ENCODE peak calls at places on chromosome X, in seven cellular contexts. U, K, Z, L, G, N and X are unnamed samples.

GRCh38 chrX:116198810-116199209 is 28.3 kb downstream of the AGTR2 start:
- DNase-seq in U (no peak), K (no peak), Z (no peak), L (no peak), G (no peak), N (no peak), X (no peak)

GRCh38 chrX:74383611-74384010 is 37.7 kb upstream of the SLC16A2 start:
- DNase-seq in U (no peak), K (no peak), Z (peak; percentile 29), L (peak; percentile 48), G (peak; percentile 28), N (no peak), X (peak; percentile 47)

GRCh38 chrX:111013778-111014455 is 82.1 kb upstream of the PAK3 start:
- DNase-seq in U (no peak), K (no peak), Z (no peak), L (no peak), G (no peak), N (no peak), X (no peak)

GRCh38 chrX:19350831-19351447 is 7.2 kb downstream of the PDHA1 start:
- DNase-seq in U (no peak), K (peak; percentile 15), Z (no peak), L (no peak), G (no peak), N (no peak), X (no peak)

GRCh38 chrX:129690435-129690834 is 35.7 kb upstream of the APLN start:
- DNase-seq in U (no peak), K (no peak), Z (no peak), L (peak; percentile 65), G (no peak), N (no peak), X (no peak)

GRCh38 chrX:78658851-78659744 is at the start of gene RTL3:
- DNase-seq in U (no peak), K (no peak), Z (no peak), L (no peak), G (no peak), N (no peak), X (no peak)

GRCh38 chrX:154036513-154036912 is 16.8 kb upstream of the IRAK1 start:
- DNase-seq in U (no peak), K (no peak), Z (no peak), L (no peak), G (no peak), N (no peak), X (no peak)

GRCh38 chrX:150694738-150695410 is 1.7 kb downstream of the MTMR1 start:
- DNase-seq in U (no peak), K (no peak), Z (no peak), L (no peak), G (no peak), N (no peak), X (no peak)

GRCh38 chrX:130173190-130173895 is 1.6 kb downstream of the RAB33A start:
- DNase-seq in U (peak; percentile 75), K (peak; percentile 73), Z (no peak), L (peak; percentile 69), G (no peak), N (no peak), X (peak; percentile 11)

GRCh38 chrX:131752493-131753198 is 208.8 kb downstream of the OR13H1 start:
- DNase-seq in U (peak; percentile 87), K (peak; percentile 92), Z (peak; percentile 84), L (peak; percentile 69), G (peak; percentile 84), N (peak; percentile 66), X (no peak)

GRCh38 chrX:25442501-25442900 is 426.7 kb upstream of the ARX start:
- DNase-seq in U (no peak), K (no peak), Z (no peak), L (no peak), G (peak; percentile 16), N (no peak), X (no peak)

GRCh38 chrX:47143894-47144625 is 442 bp downstream of the NDUFB11 start:
- DNase-seq in U (peak; percentile 60), K (peak; percentile 70), Z (no peak), L (peak; percentile 43), G (peak; percentile 51), N (peak; percentile 41), X (peak; percentile 34)

GRCh38 chrX:49761481-49761880 is 65.7 kb upstream of the PAGE1 start:
- DNase-seq in U (no peak), K (no peak), Z (no peak), L (no peak), G (no peak), N (no peak), X (no peak)

GRCh38 chrX:53266175-53266574 is 15.2 kb downstream of the IQSEC2 start:
- DNase-seq in U (no peak), K (no peak), Z (no peak), L (no peak), G (no peak), N (no peak), X (no peak)

GRCh38 chrX:148448686-148449085 is 51.7 kb upstream of the AFF2 start:
- DNase-seq in U (no peak), K (no peak), Z (no peak), L (no peak), G (no peak), N (no peak), X (no peak)

GRCh38 chrX:22652596-22652995 is 347.2 kb upstream of the DDX53 start:
- DNase-seq in U (no peak), K (no peak), Z (no peak), L (peak; percentile 38), G (no peak), N (no peak), X (no peak)

GRCh38 chrX:28756647-28757046 is 169.4 kb downstream of the IL1RAPL1 start:
- DNase-seq in U (no peak), K (no peak), Z (no peak), L (no peak), G (no peak), N (no peak), X (no peak)

GRCh38 chrX:124737771-124738170 is 391.4 kb downstream of the SH2D1A start:
- DNase-seq in U (no peak), K (no peak), Z (no peak), L (no peak), G (no peak), N (no peak), X (no peak)

GRCh38 chrX:128781506-128781905 is 729.3 kb upstream of the ACTRT1 start:
- DNase-seq in U (no peak), K (no peak), Z (peak; percentile 40), L (peak; percentile 42), G (peak; percentile 68), N (peak; percentile 49), X (no peak)

GRCh38 chrX:1450381-1451161 is 2.1 kb downstream of the ASMTL start:
- DNase-seq in U (no peak), K (peak; percentile 54), Z (no peak), L (no peak), G (peak; percentile 7), N (peak; percentile 29), X (no peak)

GRCh38 chrX:136920001-136920400 is 39.5 kb upstream of the RBMX start:
- DNase-seq in U (no peak), K (no peak), Z (no peak), L (no peak), G (no peak), N (no peak), X (no peak)

GRCh38 chrX:27555514-27555913 is 34.6 kb upstream of the DCAF8L2 start:
- DNase-seq in U (no peak), K (no peak), Z (no peak), L (no peak), G (no peak), N (no peak), X (no peak)

DNA sequence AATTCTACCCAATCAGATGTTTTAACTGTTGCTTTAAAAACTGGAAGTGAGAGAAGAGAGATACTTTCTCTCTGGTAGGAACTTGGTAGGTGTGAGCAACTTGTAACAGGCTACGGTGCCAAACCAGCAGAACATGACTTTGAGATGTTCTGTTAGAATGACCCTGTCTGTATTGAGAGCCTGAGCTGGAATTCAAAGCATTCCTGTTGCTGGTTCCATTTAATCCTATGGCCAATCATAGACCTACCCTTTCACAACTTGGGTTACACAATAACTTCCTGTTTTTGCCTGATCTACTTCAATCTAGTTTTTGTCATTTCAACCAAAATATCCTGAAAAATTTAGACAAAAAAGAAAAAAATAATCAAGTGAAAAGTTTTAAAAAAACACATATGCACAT is 1.7 kb upstream of the PRRG1 start:
- DNase-seq in U (no peak), K (no peak), Z (no peak), L (no peak), G (no peak), N (no peak), X (peak; percentile 46)
- H3K27ac ChIP-seq in U (no peak overlapping the region), K (no peak overlapping the region), Z (no peak overlapping the region), L (no peak overlapping the region), G (no peak overlapping the region), N (no peak overlapping the region), X (peak overlapping the region; percentile 85)

DNA sequence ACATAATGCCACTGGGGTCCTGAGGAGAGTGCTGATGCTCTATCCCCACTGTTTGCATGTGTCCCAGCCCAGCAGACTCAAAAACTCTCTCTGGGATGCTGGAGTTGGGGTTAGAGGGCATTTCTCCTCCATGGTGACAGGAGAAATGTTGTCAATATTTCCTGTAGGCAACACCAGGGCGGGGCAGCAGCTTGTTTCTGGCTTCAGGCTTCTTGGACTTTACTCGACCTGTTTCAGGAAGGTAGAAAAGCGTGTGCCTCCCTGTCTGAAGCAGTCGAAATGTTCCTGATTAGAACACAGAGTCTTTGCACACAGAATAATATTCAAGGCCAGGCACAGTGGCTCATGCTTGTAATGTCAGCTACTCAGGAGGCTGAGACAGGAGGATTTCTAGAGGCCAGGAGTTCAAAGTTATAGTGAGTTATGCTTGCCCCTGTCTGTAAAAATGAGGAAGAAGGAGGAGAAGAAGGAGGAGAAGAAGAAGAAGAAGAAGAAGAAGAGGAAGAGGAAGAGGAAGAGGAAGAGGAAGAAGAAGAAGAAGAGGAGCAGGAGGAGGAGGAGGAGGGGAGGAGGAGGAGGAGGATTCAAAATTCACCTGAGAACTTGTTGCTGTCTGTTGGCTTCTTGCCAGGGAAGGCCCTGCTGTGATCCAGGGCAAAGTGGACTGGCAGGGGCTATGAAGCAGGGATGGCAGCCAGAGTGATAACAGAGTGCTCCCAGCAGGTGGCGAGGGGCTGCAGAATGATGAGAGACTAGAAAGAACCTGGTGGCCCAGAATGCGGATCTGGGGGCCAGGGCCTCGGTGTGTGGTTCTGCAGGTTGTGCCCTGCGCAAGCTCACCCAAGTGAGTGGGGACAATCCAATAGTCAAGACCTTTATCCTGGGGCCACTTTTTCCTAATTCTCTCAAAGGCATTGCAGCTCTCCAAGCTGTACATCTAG is 82.9 kb downstream of the RTL5 start:
- DNase-seq in U (no peak), K (peak; percentile 7), Z (no peak), L (no peak), G (peak; percentile 67), N (no peak), X (no peak)
- H3K27ac ChIP-seq in U (no peak overlapping the region), K (peak overlapping the region; percentile 64), Z (no peak overlapping the region), L (no peak overlapping the region), G (peak overlapping the region; percentile 21), N (no peak overlapping the region), X (no peak overlapping the region)

GRCh38 chrX:81120270-81120935 is 81.3 kb downstream of the HMGN5 start:
- DNase-seq in U (no peak), K (no peak), Z (no peak), L (no peak), G (peak; percentile 7), N (no peak), X (peak; percentile 3)
- H3K27ac ChIP-seq in U (no peak overlapping the region), K (peak overlapping the region; percentile 72), Z (peak overlapping the region; percentile 76), L (peak overlapping the region; percentile 59), G (peak overlapping the region; percentile 41), N (no peak overlapping the region), X (no peak overlapping the region)

DNA sequence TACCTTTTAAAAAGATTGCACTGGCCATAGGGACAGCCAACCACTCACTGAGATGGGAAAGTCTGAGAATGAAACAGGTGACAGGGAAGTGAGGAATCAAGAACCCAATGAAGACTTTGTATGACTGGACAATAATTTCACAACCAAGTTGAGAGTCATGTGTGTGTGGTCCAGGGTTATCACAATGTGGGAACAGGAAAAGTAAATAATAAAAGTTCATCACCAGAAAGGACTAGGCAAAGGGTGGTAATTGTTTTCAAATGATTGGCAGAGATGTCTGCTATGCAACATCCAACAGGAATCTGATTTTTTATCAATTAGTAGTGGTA is 129.3 kb downstream of the AMELX start:
- DNase-seq in U (no peak), K (no peak), Z (no peak), L (no peak), G (no peak), N (no peak), X (no peak)
- H3K27ac ChIP-seq in U (no peak overlapping the region), K (peak overlapping the region; percentile 54), Z (peak overlapping the region; percentile 35), L (no peak overlapping the region), G (no peak overlapping the region), N (no peak overlapping the region), X (peak overlapping the region; percentile 42)